ENCODE peak calls at places on chromosomes 6 and 20, in four cellular contexts. I, H, E and T are unnamed samples.

GRCh38 chr6:143099647-143100046 is 39.0 kb downstream of the AIG1 start:
- DNase-seq in I (no peak), H (no peak), E (no peak), T (no peak)

GRCh38 chr6:153312633-153313032 is 181.6 kb upstream of the RGS17 start:
- DNase-seq in H (no peak), I (no peak), E (peak), T (peak)

GRCh38 chr6:135667694-135668455 is 170.3 kb upstream of the AHI1 start:
- DNase-seq in I (no peak), H (no peak), E (no peak), T (peak)

GRCh38 chr20:59082077-59082740 is 39.6 kb upstream of the PRELID3B start:
- DNase-seq in I (no peak), E (peak), H (peak), T (peak)

GRCh38 chr6:139395891-139396299 is 21.4 kb upstream of the CITED2 start:
- DNase-seq in H (no peak), E (no peak), I (no peak), T (no peak)

GRCh38 chr6:129432738-129433137 is 277.2 kb downstream of the ARHGAP18 start:
- DNase-seq in E (peak), H (no peak), I (no peak), T (peak)

GRCh38 chr6:98824907-98825601 is 9.3 kb upstream of the POU3F2 start:
- DNase-seq in H (no peak), I (no peak), E (no peak), T (peak)

GRCh38 chr20:49559411-49560081 is 8.4 kb downstream of the PTGIS start:
- DNase-seq in E (no peak), H (no peak), I (no peak), T (no peak)

GRCh38 chr20:61969806-61970205 is 95.9 kb downstream of the TAF4 start:
- DNase-seq in H (no peak), I (no peak), E (no peak), T (no peak)

GRCh38 chr20:57048027-57048869 is 218.2 kb downstream of the BMP7 start:
- DNase-seq in E (peak), I (no peak), H (peak), T (peak)

GRCh38 chr6:137112067-137112355 is 61.4 kb downstream of the IL22RA2 start:
- DNase-seq in I (no peak), E (no peak), H (no peak), T (no peak)

GRCh38 chr6:99119109-99120031 is 171.6 kb upstream of the FBXL4 start:
- DNase-seq in E (peak), H (peak), I (no peak), T (peak)

GRCh38 chr6:136609878-136610706 is 59.9 kb upstream of the MAP7 start:
- DNase-seq in E (peak), H (peak), I (no peak), T (no peak)

GRCh38 chr6:125169058-125169457 is 15.5 kb downstream of the TPD52L1 start:
- DNase-seq in H (no peak), I (no peak), E (no peak), T (no peak)

GRCh38 chr20:2814587-2815051 is at the start of gene C20orf141:
- DNase-seq in H (no peak), I (no peak), E (no peak), T (no peak)

GRCh38 chr6:154604120-154604519 is 93.6 kb upstream of the CNKSR3 start:
- DNase-seq in I (peak), E (no peak), H (no peak), T (no peak)

GRCh38 chr20:51788822-51789221 is 13.5 kb downstream of the SALL4 start:
- DNase-seq in I (no peak), E (no peak), H (no peak), T (no peak)

GRCh38 chr6:75244063-75244575 is 518 bp upstream of the COX7A2 start:
- DNase-seq in H (no peak), E (no peak), I (no peak), T (no peak)

GRCh38 chr6:14499804-14500203 is 382.2 kb downstream of the CD83 start:
- DNase-seq in I (no peak), E (no peak), H (no peak), T (no peak)

GRCh38 chr20:33433465-33433864 is 10.1 kb downstream of the SNTA1 start:
- DNase-seq in I (no peak), E (no peak), H (no peak), T (no peak)

GRCh38 chr20:46057856-46058655 is 29.0 kb downstream of the SLC12A5 start:
- DNase-seq in E (no peak), I (no peak), H (no peak), T (no peak)

GRCh38 chr6:33622456-33623431 is 1.6 kb downstream of the ITPR3 start:
- DNase-seq in E (no peak), I (peak), H (peak), T (no peak)
- TF ChIP-seq TARDBP in E (no peak), I (no peak), H (no peak), T (no peak)

GRCh38 chr6:16206595-16207037 is 31.8 kb upstream of the GMPR start:
- DNase-seq in H (peak), I (no peak), E (peak), T (peak)
- TF ChIP-seq SP1 in H (no peak), I (no peak), E (no peak), T (no peak)

GRCh38 chr6:48141975-48142374 is 31.0 kb upstream of the PTCHD4 start:
- DNase-seq in H (no peak), E (no peak), I (no peak), T (no peak)
- TF ChIP-seq TARDBP in H (no peak), E (no peak), I (no peak), T (no peak)

DNA sequence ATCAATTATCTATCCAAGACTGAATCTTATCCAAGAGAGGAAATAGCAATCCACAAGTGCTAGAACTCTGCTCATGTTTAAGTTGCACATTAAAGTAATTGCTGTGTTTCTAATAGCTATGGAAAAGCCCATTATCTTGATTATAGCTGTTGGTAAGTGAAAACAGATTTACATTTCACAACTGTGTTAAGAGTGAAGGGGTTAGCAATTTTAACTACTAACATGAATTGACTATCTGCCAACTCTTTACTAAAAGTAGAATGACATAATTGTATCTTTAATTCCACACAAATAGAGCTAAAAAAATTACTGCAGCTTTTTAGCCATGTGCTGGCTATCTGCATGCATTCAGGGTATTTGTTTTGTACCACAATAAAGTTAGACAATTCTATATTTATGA is 277.9 kb upstream of the IRAK1BP1 start:
- DNase-seq in I (no peak), E (no peak), H (no peak), T (no peak)
- TF ChIP-seq SP1 in I (no peak), E (no peak), H (no peak), T (no peak)

DNA sequence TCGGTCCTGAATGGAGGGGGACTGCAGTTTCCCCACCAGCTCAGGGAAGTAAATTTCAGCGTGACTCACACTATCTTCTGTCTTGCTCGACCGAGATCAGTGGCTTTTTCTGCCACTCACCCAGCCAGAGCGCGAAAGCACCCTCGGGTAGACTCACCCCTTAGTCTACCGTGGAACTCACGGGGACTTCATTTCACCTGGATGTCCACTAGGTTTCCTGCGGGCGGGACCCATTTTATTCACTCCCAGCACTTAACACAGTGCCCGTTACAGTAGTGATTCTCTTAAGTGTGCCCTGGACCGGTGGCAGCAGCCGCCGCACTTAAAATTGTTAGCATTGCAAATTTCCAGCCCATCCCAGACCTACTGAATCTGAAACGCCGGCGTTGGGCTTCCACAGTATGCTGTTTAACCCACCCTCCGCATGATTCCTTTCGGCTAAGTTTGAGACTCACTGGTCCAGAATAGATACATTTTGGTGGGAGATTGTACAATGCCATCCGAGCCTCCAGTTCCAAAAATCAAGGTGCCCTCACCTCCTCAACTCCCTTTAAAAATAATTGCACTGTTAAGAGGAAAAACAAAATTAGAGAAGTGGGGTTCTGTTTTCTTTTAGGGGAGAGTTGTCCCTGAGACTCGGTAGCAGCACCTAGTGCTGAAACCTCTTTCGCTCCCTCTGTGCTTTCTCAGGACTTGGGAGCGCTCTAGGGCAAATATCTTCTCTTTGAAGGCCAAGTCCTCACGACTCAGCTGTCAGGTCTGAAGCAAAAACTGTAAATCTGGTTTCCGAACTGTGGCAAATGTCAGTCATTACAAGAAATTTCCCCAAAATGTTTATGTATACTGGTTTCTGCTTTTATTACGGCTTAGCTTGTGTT is 1.0 kb downstream of the SMPDL3A start:
- DNase-seq in E (no peak), I (no peak), H (peak), T (no peak)
- TF ChIP-seq TARDBP in E (no peak), I (no peak), H (no peak), T (no peak)

GRCh38 chr20:63876489-63877036 is 11.5 kb downstream of the TPD52L2 start:
- DNase-seq in E (no peak), I (no peak), H (no peak), T (no peak)
- TF ChIP-seq SP1 in E (no peak), I (no peak), H (no peak), T (no peak)

DNA sequence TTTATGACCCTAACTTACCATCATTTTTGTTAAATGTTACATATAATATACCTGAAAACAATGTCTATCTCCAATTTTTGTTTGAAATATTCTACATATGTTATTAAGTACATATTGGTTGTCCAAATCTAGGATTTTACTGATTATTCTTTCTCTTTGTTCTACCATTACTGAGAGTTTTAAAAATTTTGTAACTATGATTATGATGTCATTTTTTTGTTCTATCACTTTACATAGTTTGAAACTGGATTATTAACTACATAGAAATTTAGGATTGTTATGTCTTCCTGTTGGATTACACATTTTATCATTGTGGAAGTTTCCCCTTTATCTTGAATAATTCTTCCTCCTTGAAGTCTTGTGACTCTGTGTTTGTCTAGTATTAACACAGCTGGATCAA is 41.2 kb downstream of the LINC00237 start:
- DNase-seq in E (no peak), H (no peak), I (no peak), T (no peak)
- TF ChIP-seq TARDBP in E (no peak), H (no peak), I (no peak), T (no peak)